ENCODE peak calls at places on chromosomes 6 and 20, in ten cellular contexts. S is transverse colon, E is thoracic aorta, B is HL-60, O is HCT116, L is HepG2, G is heart right ventricle, K is mammary epithelial cell, F is PC-3, T is tibial artery. Z is an unnamed sample.

GRCh38 chr6:155628315-155628714 is 172.7 kb upstream of the NOX3 start:
- DNase-seq in S (no peak), E (no peak), B (no peak), O (no peak), L (no peak), G (no peak), K (no peak), F (no peak), T (no peak), Z (peak)

GRCh38 chr6:105310371-105310770 is 92.5 kb downstream of the PREP start:
- DNase-seq in S (peak), E (no peak), B (no peak), O (no peak), L (no peak), G (no peak), K (no peak), F (no peak), T (no peak), Z (no peak)

GRCh38 chr6:6001443-6001842 is 5.3 kb downstream of the NRN1 start:
- DNase-seq in S (no peak), E (no peak), B (no peak), O (no peak), L (no peak), G (no peak), K (no peak), F (no peak), T (no peak), Z (no peak)

GRCh38 chr6:105319331-105319730 is 83.6 kb downstream of the PREP start:
- DNase-seq in S (no peak), E (no peak), B (no peak), O (no peak), L (no peak), G (no peak), K (peak), F (peak), T (no peak), Z (no peak)

GRCh38 chr20:24787071-24787470 is 162.0 kb upstream of the CST7 start:
- DNase-seq in S (no peak), E (no peak), B (no peak), O (no peak), L (no peak), G (no peak), K (no peak), F (no peak), T (no peak), Z (no peak)

GRCh38 chr20:34941224-34941623 is 14.4 kb downstream of the GSS start:
- DNase-seq in S (no peak), E (no peak), B (peak), O (no peak), L (no peak), G (no peak), K (no peak), F (no peak), T (no peak), Z (no peak)

GRCh38 chr20:59972037-59972801 is 14.0 kb downstream of the CDH26 start:
- DNase-seq in S (no peak), E (no peak), B (peak), O (no peak), L (no peak), G (no peak), K (peak), F (peak), T (no peak), Z (no peak)

GRCh38 chr6:130018830-130019795 is 732 bp downstream of the L3MBTL3 start:
- DNase-seq in S (peak), E (no peak), B (peak), O (no peak), L (no peak), G (peak), K (peak), F (peak), T (peak), Z (no peak)

GRCh38 chr6:71406871-71407860 is 118.6 kb downstream of the OGFRL1 start:
- DNase-seq in S (no peak), E (no peak), B (no peak), O (no peak), L (no peak), G (no peak), K (peak), F (peak), T (no peak), Z (no peak)

DNA sequence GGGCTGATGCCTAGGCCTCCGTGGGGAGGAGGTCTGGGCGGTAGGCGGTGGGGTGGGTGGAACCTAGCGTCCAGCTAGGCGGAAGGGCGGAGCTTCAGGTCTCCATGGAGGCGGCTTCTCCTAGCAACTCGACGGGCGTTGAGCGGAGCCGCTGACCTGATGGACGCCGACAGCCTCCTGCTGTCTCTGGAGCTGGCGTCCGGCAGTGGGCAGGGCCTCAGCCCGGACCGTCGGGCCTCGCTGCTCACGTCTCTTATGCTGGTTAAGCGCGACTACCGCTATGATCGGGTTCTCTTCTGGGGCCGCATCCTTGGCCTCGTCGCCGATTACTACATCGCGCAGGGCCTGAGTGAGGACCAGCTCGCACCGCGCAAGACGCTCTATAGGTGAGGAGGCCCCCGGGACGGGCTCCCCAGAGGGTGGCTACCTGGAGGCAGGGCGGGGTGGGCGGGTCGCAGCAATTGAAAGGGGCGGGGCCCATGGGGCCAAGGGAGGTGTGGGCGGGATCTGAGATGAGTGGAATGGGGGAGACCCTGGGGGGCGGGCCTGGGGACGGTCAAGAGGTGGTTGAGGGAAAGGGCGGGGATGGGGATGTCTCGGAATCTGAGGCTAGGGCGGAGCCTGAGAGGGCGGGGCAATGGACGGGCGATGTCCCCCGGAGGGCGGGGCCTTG is at the start of gene RSPH9:
- DNase-seq in S (peak), E (no peak), B (no peak), O (no peak), L (no peak), G (peak), K (no peak), F (no peak), T (peak), Z (no peak)
- H3K4me3 ChIP-seq in S (peak), E (peak), B (no peak), O (no peak), L (no peak), G (peak), K (peak), F (no peak), T (peak), Z (peak)

DNA sequence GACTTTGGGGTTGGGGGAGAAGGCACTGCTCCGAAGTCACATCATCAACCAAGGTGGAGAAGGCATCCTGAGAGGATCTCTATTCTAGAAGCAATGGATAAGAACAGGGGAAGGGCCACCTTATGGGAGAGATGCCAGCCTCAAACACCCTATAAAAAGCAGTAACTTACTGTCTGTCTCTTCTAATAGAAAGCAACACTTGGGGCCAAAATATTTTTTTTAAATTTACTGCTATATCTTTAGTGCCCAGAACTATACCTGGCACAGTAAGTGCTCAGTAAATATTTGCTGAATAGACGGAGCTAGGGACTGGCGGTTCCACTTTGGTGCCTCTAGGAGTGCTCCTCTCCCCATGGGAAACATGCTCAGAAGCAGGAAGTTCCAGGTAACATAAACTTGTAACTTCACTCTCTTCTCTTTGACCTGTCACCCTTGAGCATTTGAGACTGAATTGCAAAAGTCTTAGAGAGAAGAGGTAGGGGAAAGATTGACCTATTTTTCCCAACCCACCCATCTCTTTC is 807 bp upstream of the OTOR start:
- DNase-seq in S (no peak), E (no peak), B (no peak), O (no peak), L (no peak), G (no peak), K (no peak), F (peak), T (no peak), Z (no peak)
- TF ChIP-seq CTCF in S (no peak), E (no peak), B (no peak), O (no peak), L (no peak), G (no peak), K (peak), F (peak), T (no peak), Z (no peak)

DNA sequence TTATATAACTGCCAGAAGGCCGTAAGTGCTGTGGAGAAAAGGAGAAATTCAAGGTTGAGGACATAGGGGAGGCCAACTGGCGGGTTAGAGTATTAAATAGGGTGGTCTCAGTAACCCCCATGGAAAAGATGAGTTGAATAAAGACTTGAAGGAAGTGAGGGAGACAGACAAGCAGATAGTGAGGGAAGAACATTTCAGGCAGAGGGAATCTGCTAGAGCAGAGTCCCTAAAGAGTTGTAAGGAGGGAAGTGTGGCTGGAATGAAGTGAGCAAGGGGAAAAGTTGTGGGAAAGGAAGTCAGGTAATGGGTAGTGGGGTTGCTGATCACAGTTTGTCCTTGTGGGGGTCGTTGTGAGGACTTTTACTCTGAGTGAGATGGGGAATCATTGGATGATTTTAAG is 1.4 kb downstream of the KIFC1 start:
- DNase-seq in S (no peak), E (no peak), B (no peak), O (no peak), L (no peak), G (no peak), K (no peak), F (no peak), T (no peak), Z (no peak)
- H3K4me3 ChIP-seq in S (peak), E (no peak), B (peak), O (peak), L (peak), G (no peak), K (peak), F (peak), T (no peak), Z (peak)

DNA sequence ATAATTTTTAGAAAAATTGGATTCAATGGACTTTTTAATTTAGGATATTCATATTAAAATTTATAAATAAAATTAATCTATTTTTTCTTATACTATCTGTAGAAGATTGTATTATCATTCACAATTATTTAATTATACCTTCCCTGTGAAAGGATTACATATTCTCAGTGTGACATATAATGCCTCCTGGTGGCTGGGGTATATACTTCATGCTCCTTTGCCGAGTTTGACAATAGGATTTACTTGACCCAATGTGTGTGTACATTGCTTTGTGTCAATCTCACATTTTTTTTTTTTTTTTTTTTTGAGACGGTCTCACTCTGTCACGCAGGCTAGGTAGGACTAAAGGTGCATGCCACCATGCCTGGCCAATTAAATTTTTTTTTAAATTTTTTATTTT is 230.0 kb upstream of the CHD6 start:
- DNase-seq in S (no peak), E (no peak), B (no peak), O (no peak), L (peak), G (no peak), K (no peak), F (peak), T (no peak), Z (no peak)
- TF ChIP-seq CTCF in S (no peak), E (no peak), B (no peak), O (no peak), L (peak), G (no peak), K (no peak), F (peak), T (no peak), Z (no peak)

GRCh38 chr20:142290-142689 is at the start of gene DEFB126:
- DNase-seq in S (no peak), E (no peak), B (no peak), O (no peak), L (no peak), G (no peak), K (no peak), F (no peak), T (no peak), Z (no peak)

DNA sequence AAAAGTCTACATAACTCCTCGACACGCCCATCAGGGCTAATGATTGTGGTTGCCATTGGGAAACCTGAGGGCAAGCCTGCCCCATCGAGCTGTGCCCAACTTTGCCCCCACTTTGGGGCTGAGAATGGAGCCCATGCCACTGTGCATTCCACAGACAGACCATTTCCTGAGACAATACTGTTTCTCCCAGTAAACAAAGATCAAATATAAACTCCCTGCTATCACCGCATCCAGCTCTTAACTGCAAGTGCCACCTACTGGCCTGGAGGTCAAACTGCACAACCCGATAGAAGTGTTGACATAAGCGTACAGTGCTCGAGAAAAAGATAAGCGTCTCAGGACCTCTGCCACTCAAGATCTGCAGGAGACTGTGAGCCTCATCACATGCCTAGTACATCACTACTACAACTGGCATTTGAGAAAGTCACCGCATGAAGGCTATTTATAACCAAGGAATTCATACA is 4.7 kb upstream of the DEFB126 start:
- DNase-seq in S (no peak), E (no peak), B (peak), O (peak), L (peak), G (no peak), K (no peak), F (peak), T (no peak), Z (no peak)
- H3K4me3 ChIP-seq in S (no peak), E (no peak), B (no peak), O (no peak), L (peak), G (no peak), K (no peak), F (no peak), T (no peak), Z (no peak)